ENCODE peak calls at places on chromosomes 12 and 14, in five cellular contexts. T, L, K, U and N are unnamed samples. For H3K4me1, the result is how much of the 10 kb centered on the place peaks cover.

GRCh38 chr14:72292689-72293024 is 360.4 kb downstream of the RGS6 start:
- DNase-seq in T (no peak), L (no peak), K (no peak), U (no peak), N (no peak)

GRCh38 chr14:104889374-104889755 is 24.3 kb downstream of the CEP170B start:
- DNase-seq in T (no peak), L (peak), K (no peak), U (no peak), N (no peak)

GRCh38 chr12:90883456-90883855 is 71.5 kb downstream of the CCER1 start:
- DNase-seq in T (no peak), L (no peak), K (no peak), U (no peak), N (no peak)

GRCh38 chr12:114369088-114369487 is 36.9 kb downstream of the TBX5 start:
- DNase-seq in T (no peak), L (no peak), K (no peak), U (no peak), N (no peak)

GRCh38 chr12:79508622-79509021 is 182.1 kb downstream of the PAWR start:
- DNase-seq in T (no peak), L (no peak), K (no peak), U (no peak), N (no peak)

GRCh38 chr12:105783983-105784947 is 354.5 kb downstream of the NUAK1 start:
- DNase-seq in T (no peak), L (no peak), K (no peak), U (no peak), N (no peak)

GRCh38 chr14:66281036-66281776 is 205.0 kb upstream of the CCDC196 start:
- DNase-seq in T (no peak), L (peak), K (no peak), U (no peak), N (no peak)

GRCh38 chr12:57864382-57864781 is 17.9 kb upstream of the CTDSP2 start:
- DNase-seq in T (peak), L (no peak), K (peak), U (no peak), N (no peak)

GRCh38 chr14:50832935-50833607 is 2.1 kb upstream of the NIN start:
- DNase-seq in T (no peak), L (no peak), K (no peak), U (no peak), N (no peak)

GRCh38 chr14:63011609-63012008 is 33.6 kb downstream of the KCNH5 start:
- DNase-seq in T (no peak), L (no peak), K (no peak), U (no peak), N (no peak)

GRCh38 chr12:47748899-47749298 is 9.8 kb downstream of the RAPGEF3 start:
- DNase-seq in T (no peak), L (no peak), K (no peak), U (no peak), N (no peak)

GRCh38 chr12:87444039-87444438 is 585.2 kb downstream of the C12orf50 start:
- DNase-seq in T (no peak), L (no peak), K (no peak), U (no peak), N (no peak)

GRCh38 chr12:113609692-113610469 is 138.2 kb upstream of the LHX5 start:
- DNase-seq in T (no peak), L (no peak), K (peak), U (no peak), N (peak)

GRCh38 chr14:58239259-58240210 is 5.1 kb upstream of the PSMA3 start:
- DNase-seq in T (peak), L (peak), K (no peak), U (peak), N (no peak)

GRCh38 chr14:92555440-92556111 is 42.0 kb downstream of the RIN3 start:
- DNase-seq in T (no peak), L (no peak), K (no peak), U (no peak), N (no peak)

GRCh38 chr12:93378373-93379310 is 917 bp downstream of the NUDT4 start:
- DNase-seq in T (peak), L (peak), K (peak), U (no peak), N (no peak)

GRCh38 chr14:42992930-42993329 is 1386.3 kb downstream of the LRFN5 start:
- DNase-seq in T (no peak), L (no peak), K (no peak), U (no peak), N (no peak)

GRCh38 chr14:104371917-104372316 is 207.6 kb upstream of the C14orf180 start:
- DNase-seq in T (no peak), L (no peak), K (no peak), U (no peak), N (no peak)

GRCh38 chr12:92912052-92912451 is 17.0 kb downstream of the EEA1 start:
- DNase-seq in T (no peak), L (no peak), K (no peak), U (no peak), N (no peak)

GRCh38 chr14:56581041-56581727 is 1.6 kb downstream of the TMEM260 start:
- DNase-seq in T (no peak), L (no peak), K (no peak), U (no peak), N (no peak)

GRCh38 chr14:100256339-100256895 is 17.5 kb downstream of the YY1 start:
- DNase-seq in T (no peak), L (no peak), K (no peak), U (no peak), N (no peak)

GRCh38 chr14:100246136-100246535 is 7.2 kb downstream of the YY1 start:
- DNase-seq in T (no peak), L (no peak), K (peak), U (no peak), N (no peak)

GRCh38 chr14:100252684-100253083 is 13.7 kb downstream of the YY1 start:
- DNase-seq in T (no peak), L (no peak), K (no peak), U (no peak), N (no peak)

GRCh38 chr14:100246809-100247428 is 8.0 kb downstream of the YY1 start:
- DNase-seq in T (peak), L (no peak), K (peak), U (peak), N (no peak)

GRCh38 chr14:100250732-100251465 is 12.0 kb downstream of the YY1 start:
- DNase-seq in T (no peak), L (no peak), K (no peak), U (no peak), N (no peak)
- H3K4me1 ChIP-seq in T (under half), L (under half), K (under half), U (under half), N (under half)

DNA sequence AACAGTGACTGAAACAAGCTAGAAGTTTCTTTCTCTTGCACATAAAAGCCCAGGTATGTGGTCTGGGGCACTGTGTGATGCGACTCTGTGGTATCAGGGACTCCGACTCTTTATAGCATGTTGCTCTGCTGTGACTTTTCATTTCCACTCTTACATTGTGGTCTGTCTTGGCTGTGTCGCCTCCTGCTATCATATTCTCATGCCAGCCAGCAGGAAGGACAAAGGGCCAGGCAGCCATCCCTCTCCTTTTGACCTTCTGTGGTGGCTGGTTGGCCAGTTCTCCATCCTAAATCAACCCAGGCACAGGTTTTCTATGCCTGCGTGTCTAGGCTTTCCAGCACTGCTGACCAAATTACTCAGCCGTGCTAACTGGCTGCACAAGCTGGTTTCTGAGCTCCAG is 8.0 kb downstream of the ACAD10 start:
- DNase-seq in T (no peak), L (no peak), K (no peak), U (no peak), N (no peak)
- H3K27ac ChIP-seq in T (no peak), L (no peak), K (no peak), U (no peak), N (no peak)

DNA sequence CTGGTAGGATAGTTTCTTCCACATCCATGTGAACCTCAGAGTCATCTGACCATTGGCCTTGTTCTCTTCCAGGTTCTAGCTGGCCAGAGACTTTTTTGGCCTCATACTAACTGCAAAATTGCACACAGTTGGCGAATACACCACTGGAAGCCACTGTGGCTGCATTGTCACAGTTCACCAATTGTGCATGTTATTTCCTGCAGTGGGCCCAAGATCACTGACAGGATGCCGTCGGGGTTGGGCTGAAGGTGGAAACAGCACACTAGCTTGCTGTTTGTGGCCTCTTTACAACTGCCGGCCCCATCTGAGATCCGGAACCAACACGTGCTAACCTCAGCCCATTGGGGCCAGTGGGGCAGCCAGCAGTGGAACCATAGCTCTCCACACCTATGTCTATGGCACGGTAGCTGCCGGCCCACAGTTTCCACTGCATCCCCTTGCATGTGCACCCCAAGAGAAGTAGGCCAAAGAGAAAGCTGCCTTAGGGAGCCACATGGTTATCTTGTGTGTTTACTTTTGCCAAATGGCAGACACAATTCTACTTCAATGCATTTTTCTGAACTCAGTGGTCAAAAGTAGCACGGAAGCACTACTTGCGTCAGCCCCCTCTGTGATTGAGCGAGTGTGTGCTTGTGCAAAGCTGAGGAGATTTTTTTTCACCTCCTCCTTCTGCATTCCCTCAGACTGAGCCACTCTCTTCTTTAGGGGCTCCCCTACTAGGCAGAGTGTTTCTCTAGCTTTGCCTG is 464.0 kb downstream of the RAD51B start:
- DNase-seq in T (no peak), L (no peak), K (no peak), U (no peak), N (no peak)
- H3K4me3 ChIP-seq in T (no peak), L (no peak), K (no peak), U (no peak), N (no peak)

DNA sequence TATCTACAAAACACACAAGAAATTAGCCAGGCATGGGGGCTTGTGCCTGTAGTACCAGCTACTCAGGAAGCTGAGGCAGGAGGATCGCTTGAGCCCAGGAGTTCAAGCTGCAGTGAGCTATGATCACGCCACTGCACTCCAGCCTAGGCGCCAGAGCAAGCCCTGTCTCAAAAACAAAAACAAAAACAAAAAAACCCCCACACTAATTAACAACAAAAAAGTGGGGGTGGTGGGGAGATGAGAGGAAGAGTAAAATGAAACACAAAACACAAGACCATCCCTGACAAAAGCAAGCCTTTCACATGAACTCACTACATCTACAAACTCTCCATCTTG is 53.9 kb upstream of the HECTD1 start:
- DNase-seq in T (no peak), L (no peak), K (no peak), U (no peak), N (no peak)
- H3K4me1 ChIP-seq in T (under half), L (under half), K (under half), U (under half), N (under half)

GRCh38 chr14:60114881-60115280 is 23.2 kb downstream of the PCNX4 start:
- DNase-seq in T (no peak), L (no peak), K (no peak), U (no peak), N (no peak)
- H3K27ac ChIP-seq in T (no peak), L (no peak), K (no peak), U (no peak), N (no peak)

GRCh38 chr12:120801146-120801545 is 75.5 kb downstream of the ACADS start:
- DNase-seq in T (no peak), L (no peak), K (no peak), U (no peak), N (no peak)

GRCh38 chr12:120800665-120801064 is 75.0 kb downstream of the ACADS start:
- DNase-seq in T (no peak), L (no peak), K (no peak), U (no peak), N (no peak)

GRCh38 chr12:120799417-120800045 is 73.9 kb downstream of the ACADS start:
- DNase-seq in T (no peak), L (no peak), K (no peak), U (peak), N (no peak)

GRCh38 chr12:120797677-120798642 is 72.3 kb downstream of the ACADS start:
- DNase-seq in T (no peak), L (no peak), K (no peak), U (no peak), N (no peak)

GRCh38 chr12:120798696-120799095 is 73.1 kb downstream of the ACADS start:
- DNase-seq in T (no peak), L (no peak), K (peak), U (no peak), N (no peak)
- H3K4me3 ChIP-seq in T (no peak), L (no peak), K (no peak), U (no peak), N (no peak)